ENCODE peak calls at places on chromosomes 13 and 19, in four cellular contexts. J is cardiac muscle cell; G is CD8-positive, alpha-beta T cell; H is heart left ventricle. X is an unnamed sample.

GRCh38 chr19:14381689-14382474 is 638 bp downstream of the ADGRE5 start:
- DNase-seq in J (peak), H (peak), G (peak), X (no peak)

GRCh38 chr19:51066816-51067215 is 1.9 kb upstream of the KLK13 start:
- DNase-seq in H (no peak), J (no peak), G (no peak), X (no peak)

GRCh38 chr19:5246554-5247155 is 94.0 kb downstream of the PTPRS start:
- DNase-seq in G (no peak), J (no peak), H (no peak), X (no peak)

GRCh38 chr13:30017880-30018279 is 167.5 kb upstream of the UBL3 start:
- DNase-seq in G (no peak), H (no peak), J (no peak), X (no peak)

GRCh38 chr19:48491793-48492123 is 19.9 kb downstream of the LMTK3 start:
- DNase-seq in G (no peak), H (no peak), J (no peak), X (no peak)

GRCh38 chr19:4524808-4525562 is 6.7 kb upstream of the PLIN4 start:
- DNase-seq in G (peak), H (peak), J (peak), X (no peak)

GRCh38 chr19:41226053-41226873 is 7.2 kb downstream of the AXL start:
- DNase-seq in J (peak), G (no peak), H (peak), X (peak)

GRCh38 chr13:66994097-66994496 is 236.0 kb downstream of the PCDH9 start:
- DNase-seq in G (no peak), H (peak), J (peak), X (peak)

GRCh38 chr13:71751074-71751473 is 115.9 kb downstream of the DACH1 start:
- DNase-seq in G (no peak), J (no peak), H (no peak), X (no peak)

GRCh38 chr13:94711561-94712286 is 621 bp downstream of the SOX21 start:
- DNase-seq in H (no peak), J (peak), G (no peak), X (no peak)

GRCh38 chr13:45142440-45143345 is 22.4 kb downstream of the GTF2F2 start:
- DNase-seq in J (peak), G (no peak), H (no peak), X (peak)

GRCh38 chr13:74024314-74024713 is 109.9 kb downstream of the KLF12 start:
- DNase-seq in J (no peak), G (no peak), H (peak), X (no peak)

GRCh38 chr19:17902701-17903100 is 30.1 kb upstream of the CCDC124 start:
- DNase-seq in H (no peak), J (peak), G (no peak), X (no peak)

GRCh38 chr19:6725513-6726231 is 5.2 kb upstream of the C3 start:
- DNase-seq in J (no peak), G (no peak), H (no peak), X (no peak)

GRCh38 chr19:5265260-5265659 is 75.4 kb downstream of the PTPRS start:
- DNase-seq in H (no peak), G (no peak), J (no peak), X (no peak)

GRCh38 chr13:72495681-72496080 is 231.7 kb downstream of the MZT1 start:
- DNase-seq in H (no peak), G (no peak), J (no peak), X (no peak)

GRCh38 chr13:112510002-112510780 is 77.8 kb downstream of the TUBGCP3 start:
- DNase-seq in J (peak), G (no peak), H (no peak), X (peak)

GRCh38 chr19:4064551-4065260 is 2.0 kb downstream of the ZBTB7A start:
- DNase-seq in J (peak), G (peak), H (peak), X (no peak)

GRCh38 chr19:13082192-13083007 is 20.3 kb downstream of the LYL1 start:
- DNase-seq in H (peak), J (peak), G (no peak), X (no peak)

GRCh38 chr13:37753776-37754175 is 115.8 kb downstream of the TRPC4 start:
- DNase-seq in H (no peak), G (no peak), J (no peak), X (no peak)

GRCh38 chr13:30340367-30341184 is 33.2 kb upstream of the KATNAL1 start:
- DNase-seq in H (peak), J (peak), G (no peak), X (no peak)

GRCh38 chr19:38562096-38562495 is 55.7 kb downstream of the MAP4K1 start:
- DNase-seq in G (no peak), J (no peak), H (no peak), X (no peak)

GRCh38 chr19:33427801-33428626 is 54.5 kb downstream of the CEBPG start:
- DNase-seq in H (peak), J (no peak), G (no peak), X (no peak)

GRCh38 chr13:67048084-67048792 is 181.9 kb downstream of the PCDH9 start:
- DNase-seq in J (peak), G (no peak), H (no peak), X (no peak)

GRCh38 chr13:23848639-23849282 is 40.4 kb downstream of the MIPEP start:
- DNase-seq in J (no peak), H (no peak), G (no peak), X (no peak)

DNA sequence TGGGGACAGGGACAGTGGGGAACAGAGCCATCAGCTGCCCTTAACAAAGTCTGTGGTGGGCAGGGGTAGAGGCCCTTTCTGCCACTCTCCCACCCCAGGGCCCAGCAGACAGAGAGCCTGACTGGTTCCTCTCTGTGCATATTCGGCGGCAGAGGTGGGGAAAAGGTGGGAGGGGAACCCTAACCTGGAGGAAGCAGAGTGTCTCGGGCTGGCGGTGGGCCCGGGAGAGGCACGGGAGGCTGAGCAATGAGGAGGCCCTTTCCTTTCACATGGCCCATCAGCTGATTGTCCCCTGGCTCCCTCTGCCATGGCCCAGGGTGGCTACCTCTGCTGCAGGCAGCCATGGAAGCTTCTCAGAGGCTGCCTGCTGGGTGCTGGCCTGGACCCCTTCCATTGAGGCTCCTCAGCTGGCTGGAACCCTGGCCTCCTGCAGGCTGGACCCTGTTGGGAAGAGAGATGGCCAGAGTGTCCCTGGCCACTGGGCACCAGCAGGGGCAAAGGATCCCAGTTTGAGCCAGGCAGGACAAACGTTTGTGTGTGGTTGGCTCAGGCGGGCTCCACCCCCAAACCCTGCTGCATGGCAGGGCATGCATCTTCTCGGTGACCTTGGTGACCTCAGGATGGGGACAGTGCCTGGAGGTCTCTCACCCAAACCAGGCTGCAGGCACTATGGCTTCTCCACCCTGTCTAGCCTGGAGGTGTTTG is 202.8 kb upstream of the ZNF536 start:
- DNase-seq in J (no peak), H (no peak), G (no peak), X (no peak)
- H3K4me3 ChIP-seq in J (no peak), H (no peak), G (no peak), X (no peak)

DNA sequence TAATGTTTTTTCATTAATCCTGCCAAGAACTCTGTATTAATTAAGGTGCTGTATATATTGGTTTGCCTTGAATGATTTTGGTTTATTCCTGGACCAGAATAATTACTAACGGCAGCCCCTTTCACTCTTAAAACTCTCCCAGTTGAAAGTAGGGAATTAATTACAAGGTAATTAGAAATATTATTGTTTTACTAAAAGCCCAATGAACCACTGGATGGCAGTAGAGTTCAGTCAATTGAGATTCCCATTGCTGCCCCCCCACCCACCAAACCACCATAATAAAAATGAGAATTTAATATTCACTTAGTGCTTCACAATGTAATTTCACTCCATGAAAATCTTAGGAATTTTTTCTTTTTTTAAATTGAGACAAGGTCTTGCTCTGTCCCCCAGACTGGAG is 13.7 kb downstream of the WBP4 start:
- DNase-seq in H (no peak), G (no peak), J (peak), X (no peak)
- H3K4me3 ChIP-seq in H (no peak), G (no peak), J (no peak), X (no peak)

DNA sequence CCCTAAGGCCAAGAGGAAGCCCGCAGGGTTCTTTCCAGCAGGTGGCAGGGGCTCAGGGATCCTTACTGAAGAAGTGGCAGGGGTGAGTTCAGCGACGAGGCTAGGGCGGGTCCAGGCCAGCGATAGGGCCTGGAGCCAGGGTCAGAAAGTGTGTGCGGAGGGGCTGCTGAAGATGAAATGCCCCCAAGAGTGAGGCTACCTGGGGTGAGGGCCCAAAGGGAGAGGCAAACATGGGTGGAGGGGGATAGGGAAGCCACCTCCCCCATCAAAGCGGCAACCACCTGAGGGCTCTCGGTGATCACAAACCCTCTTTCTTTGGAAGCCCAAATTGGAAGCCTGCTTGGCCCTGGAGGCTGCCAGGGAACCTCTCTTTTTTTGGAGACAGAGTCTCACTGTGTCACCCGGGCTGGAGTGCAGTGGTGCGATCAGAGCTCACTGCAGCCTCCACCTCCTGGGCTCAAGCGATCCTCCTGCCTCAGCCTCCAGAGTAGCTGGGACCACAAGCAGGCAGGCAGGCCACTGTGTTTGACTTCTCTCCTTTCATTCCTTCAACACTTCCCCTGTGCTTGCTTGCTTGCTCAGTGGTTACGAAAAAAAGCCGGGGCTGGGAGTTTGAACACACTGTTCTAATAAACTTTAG is 1.2 kb upstream of the ATP8B3 start:
- DNase-seq in H (no peak), J (no peak), G (no peak), X (no peak)
- H3K4me3 ChIP-seq in H (peak), J (peak), G (peak), X (peak)

GRCh38 chr19:52170304-52170703 is 1.1 kb downstream of the ZNF836 start:
- DNase-seq in G (no peak), J (no peak), H (no peak), X (no peak)

GRCh38 chr19:52176574-52176973 is 5.2 kb upstream of the ZNF836 start:
- DNase-seq in H (no peak), J (no peak), G (no peak), X (no peak)

GRCh38 chr19:52170863-52171320 is 529 bp downstream of the ZNF836 start:
- DNase-seq in H (peak), G (no peak), J (no peak), X (no peak)

GRCh38 chr19:52171321-52172169 is at the start of gene ZNF836:
- DNase-seq in G (peak), H (peak), J (peak), X (no peak)

DNA sequence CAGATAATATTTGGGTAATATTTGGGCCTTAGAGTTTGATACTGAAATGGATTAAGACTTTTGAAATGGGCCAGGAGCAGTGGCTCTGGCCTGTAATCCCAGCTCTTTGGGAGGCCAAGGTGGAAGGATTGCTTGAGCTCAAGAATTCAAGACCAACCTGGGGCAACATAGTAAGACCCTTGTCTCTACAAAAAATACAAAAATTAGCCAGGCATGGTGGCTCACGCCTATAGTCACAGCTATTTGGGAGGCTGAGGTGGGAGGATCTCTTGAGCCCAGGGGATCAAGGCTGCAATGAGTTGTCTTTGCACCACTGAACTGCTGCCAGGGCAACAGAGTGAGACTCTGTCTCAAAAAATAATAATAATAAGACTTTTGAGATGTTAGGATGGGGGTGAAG is 926 bp upstream of the ZNF836 start:
- DNase-seq in G (no peak), J (no peak), H (no peak), X (no peak)
- H3K4me3 ChIP-seq in G (peak), J (no peak), H (peak), X (no peak)

DNA sequence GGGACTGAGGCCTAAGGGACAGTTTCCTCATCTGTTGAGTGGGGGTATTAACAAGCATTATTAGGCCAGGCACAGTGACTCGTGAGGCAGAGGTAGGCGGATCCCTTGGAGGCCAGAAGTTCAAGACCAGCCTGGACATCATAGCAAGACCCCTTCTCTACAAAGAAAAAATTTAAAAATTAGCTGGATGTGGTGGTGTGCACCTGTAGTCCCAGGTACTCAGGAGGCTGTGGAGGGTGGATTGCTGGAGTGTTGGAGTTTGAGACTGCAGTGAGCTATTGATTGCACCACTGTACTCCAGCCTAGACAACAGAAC is 11.3 kb upstream of the FOSB start:
- DNase-seq in G (no peak), J (no peak), H (no peak), X (no peak)
- H3K4me3 ChIP-seq in G (peak), J (no peak), H (no peak), X (no peak)

GRCh38 chr19:2659856-2660432 is 42.5 kb downstream of the GNG7 start:
- DNase-seq in H (no peak), G (no peak), J (no peak), X (peak)
- H3K4me3 ChIP-seq in H (no peak), G (no peak), J (no peak), X (no peak)

GRCh38 chr13:50127017-50127725 is 111.9 kb downstream of the KCNRG start:
- DNase-seq in G (no peak), J (peak), H (peak), X (no peak)
- H3K4me3 ChIP-seq in G (peak), J (peak), H (peak), X (peak)

GRCh38 chr19:55340784-55341147 is 1.1 kb downstream of the KMT5C start:
- DNase-seq in G (no peak), H (no peak), J (no peak), X (no peak)

GRCh38 chr19:55342044-55342531 is 2.4 kb downstream of the KMT5C start:
- DNase-seq in J (no peak), G (no peak), H (no peak), X (no peak)

GRCh38 chr19:55340144-55340783 is 588 bp downstream of the KMT5C start:
- DNase-seq in J (no peak), G (no peak), H (no peak), X (no peak)

GRCh38 chr19:55339225-55340143 is at the start of gene KMT5C:
- DNase-seq in H (peak), G (peak), J (peak), X (peak)

DNA sequence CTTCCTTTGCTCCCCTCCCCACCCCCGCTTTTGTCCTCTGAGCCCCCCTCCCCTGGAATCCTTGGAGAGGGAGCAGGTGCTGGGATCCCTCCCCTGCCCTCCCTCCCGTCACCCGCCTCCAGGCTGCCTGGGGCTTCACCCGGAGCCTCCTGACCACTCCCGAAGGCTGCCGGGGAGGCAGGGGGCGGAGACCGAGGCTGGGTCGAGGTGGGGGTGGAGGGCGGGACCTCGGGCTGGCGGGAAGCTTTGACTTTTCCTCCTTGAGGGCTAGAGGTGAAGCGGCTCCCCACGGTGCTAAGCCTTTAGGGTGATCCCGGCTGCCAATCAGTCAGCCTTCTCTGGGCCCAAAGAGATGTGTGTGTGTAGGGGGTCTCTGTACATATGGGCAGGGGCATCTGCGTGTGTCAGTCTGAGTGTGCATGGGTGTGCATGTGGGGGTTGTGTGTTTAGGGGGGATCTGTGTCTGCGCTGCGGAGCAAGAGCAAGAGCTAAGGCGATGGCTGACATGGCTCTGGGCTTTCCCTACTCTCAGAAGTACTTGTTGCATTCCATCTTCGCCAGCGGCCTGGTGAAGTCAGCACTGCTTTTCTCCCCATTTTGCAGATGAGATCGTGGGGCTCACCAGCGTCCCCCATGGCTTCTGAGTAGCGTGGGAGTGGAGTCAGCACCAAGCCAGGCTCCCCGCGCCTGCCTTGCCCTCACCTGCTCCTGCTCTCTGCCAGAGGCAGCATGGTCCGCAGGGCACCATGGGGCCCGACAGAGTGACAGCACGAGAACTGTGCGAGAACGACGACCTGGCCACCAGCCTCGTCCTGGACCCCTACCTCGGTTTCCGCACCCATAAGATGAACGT is 1.7 kb downstream of the KMT5C start:
- DNase-seq in J (peak), G (peak), H (peak), X (no peak)
- H3K4me3 ChIP-seq in J (peak), G (peak), H (peak), X (peak)

GRCh38 chr19:37309834-37310575 is 60.9 kb upstream of the ZNF527 start:
- DNase-seq in J (no peak), H (no peak), G (no peak), X (no peak)

GRCh38 chr19:37317403-37318209 is 53.3 kb upstream of the ZNF527 start:
- DNase-seq in J (peak), H (peak), G (peak), X (peak)

DNA sequence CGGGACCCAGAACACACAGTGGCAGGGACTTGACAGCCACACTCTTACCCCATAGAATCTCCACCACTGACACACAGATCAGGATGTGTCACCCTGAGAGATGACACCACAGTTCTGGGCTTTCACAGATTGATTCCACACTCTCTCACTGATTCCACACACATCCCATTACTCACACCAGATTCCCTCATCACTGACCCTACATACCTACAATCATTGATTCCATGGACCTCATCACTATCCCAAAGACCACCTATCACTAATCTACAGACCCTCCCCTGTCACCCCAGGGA is 57.6 kb upstream of the ZNF527 start:
- DNase-seq in J (no peak), G (no peak), H (no peak), X (no peak)
- H3K4me3 ChIP-seq in J (peak), G (no peak), H (peak), X (peak)

X was measured in retinal pigment epithelial cell.